ENCODE peak calls at places on chromosomes 7 and 10, in nine cellular contexts. U is GM04504; F is HL-60; G is stimulated activated CD4-positive, alpha-beta T cell treated with anti-CD3 and anti-CD28 coated beads, TNF-alpha, amount 100 ng/mL, for 4 hours; O is EH; M is GM19239; H is stromal cell of bone marrow; W is SK-N-DZ; D is fibroblast of lung. V is an unnamed sample.

GRCh38 chr7:42414961-42415505 is 178.0 kb upstream of the GLI3 start:
- DNase-seq in U (no peak), F (no peak), G (no peak), O (peak), M (no peak), H (peak), W (no peak), D (no peak), V (no peak)

GRCh38 chr10:8463853-8464252 is 409.4 kb downstream of the GATA3 start:
- DNase-seq in U (no peak), F (no peak), G (no peak), O (no peak), M (no peak), H (no peak), W (no peak), D (no peak), V (no peak)

GRCh38 chr7:33774762-33775523 is 130.4 kb upstream of the BMPER start:
- DNase-seq in U (peak), F (no peak), G (no peak), O (peak), M (no peak), H (peak), W (no peak), D (peak), V (no peak)

GRCh38 chr10:93597075-93597599 is 3.9 kb downstream of the RBP4 start:
- DNase-seq in U (no peak), F (no peak), G (no peak), O (no peak), M (no peak), H (no peak), W (no peak), D (no peak), V (no peak)

GRCh38 chr7:94669773-94670495 is 14.0 kb upstream of the SGCE start:
- DNase-seq in U (no peak), F (no peak), G (no peak), O (no peak), M (no peak), H (no peak), W (no peak), D (no peak), V (no peak)

GRCh38 chr7:4196121-4196819 is 485.8 kb upstream of the FOXK1 start:
- DNase-seq in U (no peak), F (no peak), G (no peak), O (no peak), M (no peak), H (no peak), W (no peak), D (no peak), V (no peak)

GRCh38 chr10:44651834-44652233 is 259.3 kb upstream of the TMEM72 start:
- DNase-seq in U (peak), F (no peak), G (no peak), O (peak), M (no peak), H (no peak), W (no peak), D (peak), V (no peak)

GRCh38 chr10:67622506-67622905 is 73.5 kb downstream of the CTNNA3 start:
- DNase-seq in U (no peak), F (no peak), G (no peak), O (no peak), M (no peak), H (peak), W (no peak), D (no peak), V (no peak)

GRCh38 chr10:78802866-78803265 is 265.9 kb upstream of the ZMIZ1 start:
- DNase-seq in U (peak), F (no peak), G (no peak), O (peak), M (no peak), H (peak), W (no peak), D (peak), V (peak)

GRCh38 chr7:146652176-146652575 is 535.6 kb downstream of the CNTNAP2 start:
- DNase-seq in U (no peak), F (peak), G (no peak), O (no peak), M (no peak), H (no peak), W (no peak), D (no peak), V (no peak)

GRCh38 chr7:51472017-51472296 is 155.3 kb upstream of the COBL start:
- DNase-seq in U (no peak), F (no peak), G (no peak), O (no peak), M (no peak), H (no peak), W (no peak), D (no peak), V (no peak)